ENCODE peak calls at places on chromosomes 11 and 22, in five cellular contexts. T is naive thymus-derived CD4-positive, alpha-beta T cell; O is heart left ventricle; Z is SJCRH30; L is pancreas. S is an unnamed sample. For H3K4me1, the result is how much of the 10 kb centered on the place peaks cover.

GRCh38 chr22:47449508-47450270 is 687.2 kb downstream of the TBC1D22A start:
- DNase-seq in T (no peak), O (no peak), Z (no peak), L (no peak), S (no peak)

GRCh38 chr22:20239951-20240773 is 28.0 kb downstream of the RTN4R start:
- DNase-seq in T (no peak), O (peak), Z (no peak), L (no peak), S (no peak)

GRCh38 chr11:64809781-64810241 is 540 bp downstream of the MEN1 start:
- DNase-seq in T (no peak), O (no peak), Z (no peak), L (peak), S (no peak)

GRCh38 chr22:42611076-42611475 is 3.6 kb downstream of the POLDIP3 start:
- DNase-seq in T (no peak), O (no peak), Z (no peak), L (no peak), S (no peak)

GRCh38 chr11:4606231-4607015 is 1.6 kb downstream of the TRIM68 start:
- DNase-seq in T (no peak), O (no peak), Z (no peak), L (no peak), S (no peak)

GRCh38 chr11:106395716-106396349 is 318.4 kb downstream of the AASDHPPT start:
- DNase-seq in T (no peak), O (no peak), Z (no peak), L (no peak), S (no peak)

GRCh38 chr11:93532285-93532789 is 10.9 kb downstream of the SMCO4 start:
- DNase-seq in T (no peak), O (no peak), Z (no peak), L (no peak), S (no peak)

GRCh38 chr11:114233755-114234154 is 62.4 kb upstream of the NNMT start:
- DNase-seq in T (no peak), O (no peak), Z (no peak), L (no peak), S (no peak)

GRCh38 chr22:40037320-40037719 is 42.6 kb downstream of the FAM83F start:
- DNase-seq in T (no peak), O (no peak), Z (no peak), L (no peak), S (no peak)

GRCh38 chr11:72821920-72822799 is 7.9 kb downstream of the ATG16L2 start:
- DNase-seq in T (peak), O (peak), Z (no peak), L (peak), S (peak)

GRCh38 chr11:86787651-86788050 is 12.7 kb upstream of the PRSS23 start:
- DNase-seq in T (no peak), O (no peak), Z (no peak), L (no peak), S (no peak)

GRCh38 chr11:3738241-3738640 is 59.1 kb downstream of the NUP98 start:
- DNase-seq in T (no peak), O (no peak), Z (no peak), L (no peak), S (no peak)

GRCh38 chr11:117815262-117815803 is 9.2 kb downstream of the FXYD2 start:
- DNase-seq in T (peak), O (peak), Z (no peak), L (no peak), S (no peak)

GRCh38 chr22:46352691-46353386 is 17.3 kb downstream of the TRMU start:
- DNase-seq in T (no peak), O (peak), Z (no peak), L (peak), S (peak)

GRCh38 chr11:100851129-100851528 is 164.0 kb downstream of the ARHGAP42 start:
- DNase-seq in T (no peak), O (no peak), Z (no peak), L (no peak), S (no peak)

GRCh38 chr11:20154381-20154780 is 5.9 kb downstream of the DBX1 start:
- DNase-seq in T (no peak), O (no peak), Z (peak), L (no peak), S (no peak)

GRCh38 chr22:48778308-48779195 is 1049.1 kb downstream of the BRD1 start:
- DNase-seq in T (no peak), O (no peak), Z (no peak), L (no peak), S (peak)

GRCh38 chr22:49367016-49367697 is 460.5 kb downstream of the BRD1 start:
- DNase-seq in T (no peak), O (no peak), Z (no peak), L (no peak), S (peak)

GRCh38 chr22:22959147-22959827 is 71.7 kb downstream of the IGLL5 start:
- DNase-seq in T (peak), O (peak), Z (peak), L (no peak), S (peak)

GRCh38 chr22:31160328-31160978 is 471 bp downstream of the RNF185 start:
- DNase-seq in T (no peak), O (no peak), Z (no peak), L (no peak), S (no peak)

GRCh38 chr11:101264303-101264702 is 134.7 kb upstream of the PGR start:
- DNase-seq in T (no peak), O (no peak), Z (no peak), L (no peak), S (no peak)

GRCh38 chr22:28714043-28714442 is 27.6 kb downstream of the CHEK2 start:
- DNase-seq in T (no peak), O (no peak), Z (no peak), L (no peak), S (no peak)

GRCh38 chr11:69950120-69950519 is 128.0 kb upstream of the ANO1 start:
- DNase-seq in T (no peak), O (peak), Z (peak), L (no peak), S (no peak)

GRCh38 chr11:76376746-76377558 is 4.0 kb downstream of the THAP12 start:
- DNase-seq in T (no peak), O (no peak), Z (no peak), L (no peak), S (no peak)

GRCh38 chr11:73012121-73012863 is 129.8 kb downstream of the FCHSD2 start:
- DNase-seq in T (no peak), O (no peak), Z (no peak), L (no peak), S (no peak)

GRCh38 chr11:8066036-8066910 is 14.7 kb upstream of the TUB start:
- DNase-seq in T (no peak), O (no peak), Z (no peak), L (no peak), S (peak)

GRCh38 chr11:128282053-128282452 is 305.3 kb downstream of the ETS1 start:
- DNase-seq in T (no peak), O (no peak), Z (no peak), L (no peak), S (no peak)

DNA sequence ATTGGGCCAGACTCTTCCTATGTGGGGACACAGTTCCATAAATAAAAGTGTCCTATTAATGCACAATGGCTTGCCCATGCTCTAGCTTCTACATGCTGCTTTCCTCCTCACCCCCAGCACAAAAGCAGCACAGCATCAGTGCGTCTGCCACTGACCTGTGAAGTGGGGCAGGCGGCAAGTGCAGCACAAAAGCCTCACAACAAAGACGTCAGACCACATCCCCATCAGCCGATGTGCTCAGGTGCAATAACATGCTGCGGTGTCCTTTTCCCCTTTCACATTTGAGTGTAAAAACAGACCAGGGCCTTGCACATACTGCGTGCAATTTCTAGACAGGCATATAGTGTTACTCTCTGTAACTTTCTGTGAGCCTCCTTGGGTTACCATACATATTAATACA is 12.8 kb downstream of the DKK3 start:
- DNase-seq in T (no peak), O (no peak), Z (no peak), L (no peak), S (no peak)
- H3K4me1 ChIP-seq in T (under half), O (under half), Z (under half), L (under half), S (under half)

GRCh38 chr11:10930961-10931760 is 73.3 kb upstream of the ZBED5 start:
- DNase-seq in T (peak), O (peak), Z (peak), L (peak), S (peak)

GRCh38 chr11:10931761-10932700 is 74.2 kb upstream of the ZBED5 start:
- DNase-seq in T (no peak), O (no peak), Z (no peak), L (no peak), S (no peak)

GRCh38 chr11:10933455-10934292 is 75.8 kb upstream of the ZBED5 start:
- DNase-seq in T (peak), O (peak), Z (peak), L (peak), S (peak)

GRCh38 chr11:10934293-10934850 is 76.5 kb upstream of the ZBED5 start:
- DNase-seq in T (no peak), O (no peak), Z (no peak), L (no peak), S (no peak)

GRCh38 chr11:10932976-10933375 is 75.1 kb upstream of the ZBED5 start:
- DNase-seq in T (no peak), O (no peak), Z (no peak), L (no peak), S (no peak)
- H3K4me1 ChIP-seq in T (under half), O (under half), Z (under half), L (under half), S (under half)

DNA sequence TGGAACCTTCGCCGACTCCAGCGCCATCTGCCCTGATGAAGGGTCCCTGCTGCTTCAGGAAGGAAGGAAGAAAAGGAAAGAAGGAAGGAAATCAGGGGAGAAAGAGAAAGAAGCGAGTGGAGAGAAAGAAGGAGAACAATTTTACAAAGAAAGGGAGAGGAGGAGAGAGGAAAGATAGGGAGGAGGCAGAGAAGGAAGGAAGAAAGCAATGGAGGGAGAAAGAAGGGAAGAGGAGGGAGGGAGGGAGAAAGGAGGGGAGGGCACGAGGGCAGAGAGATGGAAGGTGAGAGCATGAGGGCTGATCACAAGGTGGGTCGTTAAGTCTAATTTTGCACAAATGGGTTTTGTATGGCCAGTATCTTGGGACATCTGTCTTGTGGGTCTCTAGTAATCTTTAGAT is 39.2 kb downstream of the PARVA start:
- DNase-seq in T (no peak), O (no peak), Z (no peak), L (no peak), S (no peak)
- H3K4me1 ChIP-seq in T (under half), O (half or more), Z (under half), L (under half), S (under half)

GRCh38 chr11:13301522-13301921 is 23.9 kb downstream of the BMAL1 start:
- DNase-seq in T (no peak), O (no peak), Z (no peak), L (no peak), S (no peak)
- H3K4me1 ChIP-seq in T (under half), O (half or more), Z (under half), L (under half), S (half or more)

DNA sequence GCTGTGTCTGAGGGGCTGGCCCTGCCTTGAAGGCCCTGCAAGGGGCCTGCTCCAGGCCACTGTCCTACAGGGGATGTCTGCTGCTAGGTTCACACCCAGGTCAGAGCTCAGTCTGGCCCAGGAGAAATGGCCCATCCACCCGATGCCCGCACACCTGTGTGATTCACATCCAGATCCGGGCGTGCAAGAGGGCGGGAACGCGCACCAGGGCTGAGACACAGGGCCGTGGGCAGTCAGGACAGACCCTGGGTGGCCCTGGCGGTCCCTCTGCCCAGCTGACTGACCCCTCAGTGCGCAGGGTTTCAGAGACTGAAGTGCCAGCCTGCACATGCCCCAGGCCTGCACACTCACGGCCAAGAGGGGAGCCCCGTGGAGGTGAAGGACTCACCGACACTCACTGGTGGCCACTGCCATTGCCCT is 7.4 kb downstream of the TOLLIP start:
- DNase-seq in T (no peak), O (no peak), Z (no peak), L (peak), S (no peak)
- H3K4me1 ChIP-seq in T (under half), O (half or more), Z (under half), L (half or more), S (under half)

GRCh38 chr11:35153280-35153679 is 14.3 kb downstream of the CD44 start:
- DNase-seq in T (no peak), O (no peak), Z (no peak), L (no peak), S (no peak)

GRCh38 chr11:35151896-35152295 is 12.9 kb downstream of the CD44 start:
- DNase-seq in T (no peak), O (no peak), Z (peak), L (no peak), S (no peak)

GRCh38 chr11:35148163-35148562 is 9.2 kb downstream of the CD44 start:
- DNase-seq in T (no peak), O (no peak), Z (no peak), L (no peak), S (no peak)

GRCh38 chr11:35152575-35152974 is 13.6 kb downstream of the CD44 start:
- DNase-seq in T (no peak), O (no peak), Z (no peak), L (no peak), S (no peak)

GRCh38 chr11:35151241-35151640 is 12.3 kb downstream of the CD44 start:
- DNase-seq in T (no peak), O (no peak), Z (no peak), L (no peak), S (no peak)
- H3K4me1 ChIP-seq in T (half or more), O (under half), Z (under half), L (under half), S (under half)

DNA sequence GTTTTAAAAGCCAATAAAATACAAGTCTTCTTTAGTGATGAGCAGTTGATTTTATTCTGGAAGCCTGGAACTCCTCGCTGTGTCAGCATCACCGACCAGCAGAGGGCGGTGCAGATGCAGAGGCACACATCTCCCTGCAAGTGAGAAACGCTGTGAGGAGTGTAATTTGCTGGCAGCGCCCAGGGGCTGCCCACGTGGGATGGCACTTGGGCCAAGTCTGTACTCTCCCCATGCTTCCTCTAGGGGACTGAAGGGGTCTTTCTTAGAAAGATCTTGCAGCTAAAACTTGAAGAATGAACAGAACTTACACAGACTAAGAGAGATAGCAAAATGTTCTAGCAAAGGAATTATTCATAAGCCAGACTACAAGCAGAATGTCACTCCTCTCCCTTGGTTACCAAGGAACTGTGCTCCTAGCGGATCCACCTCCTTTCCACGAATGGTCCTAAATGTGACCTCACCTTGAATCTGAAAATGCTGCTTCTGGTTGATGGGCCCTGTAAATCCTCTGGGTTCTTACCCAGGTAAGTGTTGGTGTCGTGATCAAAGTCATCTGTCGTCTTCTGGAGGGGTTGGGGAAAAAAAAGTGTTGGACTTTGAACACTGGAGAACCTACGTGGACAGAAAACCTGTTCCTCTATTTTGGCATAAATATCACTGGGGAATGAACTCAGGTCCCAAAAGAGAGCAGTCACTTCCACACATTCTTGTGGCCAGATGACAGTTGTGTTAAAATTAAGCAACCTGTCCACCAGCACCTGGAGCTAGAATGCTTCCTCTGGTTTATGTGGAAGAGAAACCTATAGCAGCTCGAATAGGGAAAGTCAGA is 31.8 kb downstream of the CNTF start:
- DNase-seq in T (peak), O (peak), Z (peak), L (peak), S (peak)
- H3K4me1 ChIP-seq in T (under half), O (under half), Z (under half), L (under half), S (under half)

GRCh38 chr11:47536925-47537324 is 16.0 kb downstream of the CELF1 start:
- DNase-seq in T (no peak), O (no peak), Z (no peak), L (no peak), S (no peak)
- H3K4me1 ChIP-seq in T (under half), O (half or more), Z (under half), L (under half), S (under half)